ENCODE peak calls at places on chromosomes 12 and 14, in nine cellular contexts. H, J, D, O, S, I, R, T and G are unnamed samples.

GRCh38 chr14:65073605-65074201 is 28.6 kb downstream of the MAX start:
- DNase-seq in H (no peak), J (no peak), D (no peak), O (no peak), S (no peak), I (no peak), R (no peak), T (no peak), G (no peak)

GRCh38 chr14:72745546-72745945 is 148.4 kb downstream of the DPF3 start:
- DNase-seq in H (peak; percentile 77), J (no peak), D (no peak), O (no peak), S (no peak), I (no peak), R (no peak), T (no peak), G (no peak)

GRCh38 chr14:80587096-80587724 is 354.3 kb downstream of the CEP128 start:
- DNase-seq in H (peak; percentile 77), J (no peak), D (peak; percentile 2), O (no peak), S (no peak), I (no peak), R (peak; percentile 15), T (peak; percentile 10), G (no peak)

GRCh38 chr12:17076335-17076734 is 470.4 kb upstream of the LMO3 start:
- DNase-seq in H (no peak), J (no peak), D (no peak), O (no peak), S (no peak), I (peak; percentile 7), R (peak; percentile 67), T (peak; percentile 89), G (no peak)

GRCh38 chr12:45893240-45893639 is 97.1 kb downstream of the SCAF11 start:
- DNase-seq in H (no peak), J (no peak), D (no peak), O (no peak), S (no peak), I (no peak), R (peak; percentile 12), T (no peak), G (no peak)

GRCh38 chr14:92516966-92517350 is 3.4 kb downstream of the RIN3 start:
- DNase-seq in H (no peak), J (no peak), D (no peak), O (no peak), S (no peak), I (no peak), R (no peak), T (no peak), G (peak; percentile 21)

GRCh38 chr12:779745-780734 is 27.7 kb downstream of the WNK1 start:
- DNase-seq in H (peak; percentile 65), J (no peak), D (no peak), O (no peak), S (no peak), I (no peak), R (no peak), T (no peak), G (no peak)

GRCh38 chr14:88792572-88793258 is at the start of gene EML5:
- DNase-seq in H (peak; percentile 62), J (peak; percentile 40), D (peak; percentile 60), O (peak; percentile 86), S (peak; percentile 85), I (peak; percentile 69), R (peak; percentile 74), T (peak; percentile 85), G (peak; percentile 77)

GRCh38 chr14:95227279-95227860 is 70.0 kb upstream of the DICER1 start:
- DNase-seq in H (peak; percentile 81), J (peak; percentile 35), D (no peak), O (no peak), S (no peak), I (no peak), R (no peak), T (peak; percentile 53), G (no peak)

GRCh38 chr14:28102814-28103213 is 663.8 kb upstream of the FOXG1 start:
- DNase-seq in H (peak; percentile 18), J (no peak), D (no peak), O (no peak), S (no peak), I (no peak), R (no peak), T (no peak), G (no peak)

GRCh38 chr14:99517643-99518381 is 36.6 kb downstream of the CCNK start:
- DNase-seq in H (no peak), J (no peak), D (no peak), O (no peak), S (peak; percentile 53), I (no peak), R (no peak), T (no peak), G (no peak)

GRCh38 chr12:64385468-64385867 is 5.1 kb downstream of the C12orf56 start:
- DNase-seq in H (peak; percentile 54), J (no peak), D (no peak), O (no peak), S (no peak), I (no peak), R (no peak), T (no peak), G (no peak)

GRCh38 chr12:85468356-85469157 is 188.5 kb downstream of the ALX1 start:
- DNase-seq in H (peak; percentile 76), J (peak; percentile 59), D (peak; percentile 2), O (no peak), S (no peak), I (no peak), R (peak; percentile 53), T (peak; percentile 65), G (no peak)

GRCh38 chr12:64806593-64806992 is 17.9 kb upstream of the TBC1D30 start:
- DNase-seq in H (peak; percentile 87), J (no peak), D (no peak), O (no peak), S (no peak), I (no peak), R (no peak), T (peak; percentile 19), G (no peak)

GRCh38 chr12:54421175-54421872 is 2.3 kb upstream of the ITGA5 start:
- DNase-seq in H (no peak), J (no peak), D (no peak), O (no peak), S (peak; percentile 90), I (no peak), R (no peak), T (no peak), G (no peak)

GRCh38 chr12:69269736-69270135 is 30.4 kb downstream of the CPSF6 start:
- DNase-seq in H (no peak), J (no peak), D (no peak), O (no peak), S (no peak), I (no peak), R (no peak), T (no peak), G (no peak)

GRCh38 chr12:27493260-27493935 is 30.6 kb upstream of the PPFIBP1 start:
- DNase-seq in H (peak; percentile 24), J (no peak), D (no peak), O (no peak), S (no peak), I (no peak), R (no peak), T (no peak), G (no peak)

GRCh38 chr12:93453633-93454032 is 11.9 kb upstream of the UBE2N start:
- DNase-seq in H (peak; percentile 47), J (no peak), D (no peak), O (no peak), S (no peak), I (no peak), R (no peak), T (no peak), G (no peak)

GRCh38 chr12:64610092-64610659 is at the start of gene RASSF3:
- DNase-seq in H (peak; percentile 77), J (peak; percentile 68), D (peak; percentile 56), O (peak; percentile 56), S (peak; percentile 79), I (peak; percentile 92), R (no peak), T (peak; percentile 69), G (peak; percentile 69)

GRCh38 chr12:65822732-65823480 is 1.4 kb upstream of the HMGA2 start:
- DNase-seq in H (peak; percentile 79), J (no peak), D (no peak), O (peak; percentile 25), S (no peak), I (peak; percentile 32), R (no peak), T (no peak), G (no peak)

GRCh38 chr12:6347367-6348338 is 5.8 kb upstream of the TNFRSF1A start:
- DNase-seq in H (peak; percentile 54), J (no peak), D (no peak), O (no peak), S (peak; percentile 85), I (no peak), R (no peak), T (no peak), G (no peak)

GRCh38 chr14:90850487-90850886 is 34.3 kb upstream of the TTC7B start:
- DNase-seq in H (peak; percentile 55), J (no peak), D (no peak), O (no peak), S (no peak), I (no peak), R (no peak), T (no peak), G (no peak)

GRCh38 chr12:46483572-46484395 is 111.2 kb upstream of the SLC38A2 start:
- DNase-seq in H (peak; percentile 72), J (no peak), D (no peak), O (no peak), S (no peak), I (no peak), R (no peak), T (no peak), G (no peak)